ENCODE peak calls at places on chromosomes 16 and 17, in seven cellular contexts. Z, N, G, E, K, S and W are unnamed samples.

GRCh38 chr17:79216826-79217225 is 142.2 kb downstream of the ENGASE start:
- DNase-seq in Z (no peak), E (no peak), S (no peak), N (no peak), G (no peak), K (no peak), W (no peak)

GRCh38 chr16:15737140-15737644 is 87.1 kb downstream of the NDE1 start:
- DNase-seq in E (no peak), S (no peak), K (no peak), G (no peak), N (no peak), Z (no peak), W (no peak)

GRCh38 chr16:84507011-84507982 is 2.8 kb upstream of the MEAK7 start:
- DNase-seq in K (no peak), Z (no peak), N (peak; percentile 41), G (peak; percentile 45), E (no peak), S (no peak), W (no peak)

GRCh38 chr16:63744077-63744874 is 1377.6 kb downstream of the CDH11 start:
- DNase-seq in K (no peak), Z (no peak), G (no peak), E (no peak), S (peak; percentile 0), N (no peak), W (no peak)

GRCh38 chr17:75811174-75811573 is 26.6 kb downstream of the UNK start:
- DNase-seq in N (no peak), Z (no peak), E (no peak), K (no peak), G (peak; percentile 14), S (no peak), W (no peak)

GRCh38 chr16:84806256-84806889 is 13.4 kb upstream of the CRISPLD2 start:
- DNase-seq in N (no peak), K (no peak), Z (peak; percentile 81), G (peak; percentile 66), E (no peak), S (no peak), W (no peak)

GRCh38 chr16:53121666-53122065 is 66.9 kb downstream of the CHD9 start:
- DNase-seq in G (no peak), Z (no peak), N (no peak), E (no peak), K (no peak), S (no peak), W (no peak)

GRCh38 chr16:85304337-85304736 is 192.1 kb upstream of the CIBAR2 start:
- DNase-seq in E (no peak), G (no peak), S (no peak), K (no peak), N (no peak), Z (no peak), W (no peak)

GRCh38 chr16:58614212-58614611 is 15.4 kb downstream of the CNOT1 start:
- DNase-seq in N (no peak), E (no peak), G (no peak), S (no peak), K (no peak), Z (no peak), W (no peak)

DNA sequence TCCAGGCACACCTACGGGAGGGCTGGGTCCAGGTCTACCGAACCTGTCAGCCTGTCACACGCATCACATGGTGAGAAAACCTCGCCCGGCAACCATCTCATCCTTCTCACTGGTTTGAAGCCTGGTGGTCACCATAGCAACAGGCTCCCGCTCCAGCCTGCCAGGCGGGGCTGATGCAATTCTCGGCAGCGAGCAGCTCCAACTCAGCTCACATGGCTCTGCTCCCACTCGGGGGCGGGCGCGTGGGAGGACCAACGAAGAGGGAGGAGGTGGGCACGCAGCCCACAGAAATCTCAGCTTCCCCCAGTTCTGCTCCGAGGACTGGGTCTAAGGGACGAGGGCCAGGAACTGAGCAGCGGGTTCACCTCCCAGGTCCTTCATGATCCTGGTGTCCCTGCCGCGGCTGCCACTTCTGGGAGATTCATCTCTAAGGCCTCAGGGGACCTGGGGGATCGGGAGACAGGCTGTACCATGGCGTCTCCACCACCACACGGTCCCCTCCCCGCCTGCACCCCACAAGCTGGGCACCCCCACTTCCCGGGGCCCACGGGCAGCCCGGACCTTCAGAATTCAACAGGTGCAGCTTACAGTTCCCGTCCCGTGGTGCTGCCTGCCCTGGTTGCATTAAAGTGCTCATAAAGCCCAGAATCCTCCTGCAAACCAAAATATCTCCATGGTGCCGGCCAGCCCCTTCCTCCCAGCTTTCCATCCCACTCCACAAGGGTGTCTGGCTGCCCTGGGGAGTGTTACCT is 25.8 kb downstream of the ABR start:
- DNase-seq in Z (peak; percentile 83), K (no peak), E (peak; percentile 92), G (peak; percentile 61), S (peak; percentile 24), N (peak; percentile 92), W (no peak)
- H3K27ac ChIP-seq in Z (no peak overlapping the region), K (no peak overlapping the region), E (no peak overlapping the region), G (no peak overlapping the region), S (no peak overlapping the region), N (no peak overlapping the region), W (no peak overlapping the region)

GRCh38 chr16:27315333-27316037 is 1.7 kb downstream of the IL4R start:
- DNase-seq in S (peak; percentile 38), G (peak; percentile 65), Z (peak; percentile 85), K (peak; percentile 47), E (peak; percentile 65), N (no peak), W (peak; percentile 55)

GRCh38 chr16:27317738-27318398 is 4.1 kb downstream of the IL4R start:
- DNase-seq in Z (peak; percentile 24), N (no peak), E (no peak), G (no peak), K (peak; percentile 22), S (no peak), W (peak; percentile 28)

GRCh38 chr16:27316038-27316680 is 2.4 kb downstream of the IL4R start:
- DNase-seq in G (no peak), Z (peak; percentile 67), S (no peak), N (no peak), K (no peak), E (no peak), W (no peak)

GRCh38 chr16:27318399-27319256 is 4.9 kb downstream of the IL4R start:
- DNase-seq in K (peak; percentile 46), Z (peak; percentile 77), S (peak; percentile 58), E (peak; percentile 23), N (peak; percentile 28), G (peak; percentile 79), W (peak; percentile 34)

DNA sequence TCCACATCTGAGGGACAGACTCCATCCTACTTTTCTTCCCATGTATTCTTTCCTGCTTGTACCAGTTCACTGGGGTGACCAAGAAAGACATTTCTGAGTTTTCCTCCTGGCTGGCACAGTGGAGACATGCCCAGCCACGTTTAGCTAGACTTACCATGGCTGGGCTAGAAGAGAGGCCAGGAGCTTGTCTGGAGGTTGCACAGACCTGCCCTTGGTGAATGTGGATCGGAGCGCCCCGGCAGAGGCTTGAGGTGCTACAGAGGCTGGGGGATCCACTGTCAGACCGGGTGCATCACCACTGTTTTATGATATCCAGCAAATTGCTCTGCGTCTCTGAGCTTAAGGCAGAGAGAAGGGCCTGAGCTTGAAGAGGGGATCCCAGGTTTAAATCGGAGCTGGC is 3.5 kb downstream of the IL4R start:
- DNase-seq in E (no peak), K (no peak), G (no peak), Z (peak; percentile 68), S (no peak), N (peak; percentile 18), W (no peak)
- H3K27ac ChIP-seq in E (peak overlapping the region; percentile 96), K (peak overlapping the region; percentile 94), G (peak overlapping the region; percentile 100), Z (peak overlapping the region; percentile 96), S (peak overlapping the region; percentile 32), N (no peak overlapping the region), W (peak overlapping the region; percentile 99)

DNA sequence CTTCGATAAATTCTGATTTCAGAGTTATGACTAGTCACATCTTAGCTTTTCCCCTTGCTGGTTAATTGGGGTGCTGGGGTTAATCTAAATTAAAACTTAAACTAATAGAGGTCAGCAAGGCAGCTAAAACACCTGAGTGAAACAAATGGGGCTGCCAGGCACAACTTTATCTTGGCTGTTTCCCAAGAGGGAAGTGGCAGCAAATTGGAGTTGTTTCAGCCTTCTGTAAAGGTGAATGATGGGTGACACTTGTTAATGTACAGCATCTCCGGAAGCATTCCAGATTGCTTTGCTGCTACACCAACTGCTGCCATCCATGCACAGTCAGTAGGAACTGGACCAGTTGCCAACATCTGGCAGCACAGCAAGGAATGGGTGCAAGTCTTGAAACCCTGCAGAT is 43.9 kb downstream of the AATF start:
- DNase-seq in N (no peak), Z (no peak), E (no peak), K (no peak), S (no peak), G (no peak), W (no peak)
- H3K27ac ChIP-seq in N (no peak overlapping the region), Z (no peak overlapping the region), E (no peak overlapping the region), K (no peak overlapping the region), S (no peak overlapping the region), G (no peak overlapping the region), W (no peak overlapping the region)

DNA sequence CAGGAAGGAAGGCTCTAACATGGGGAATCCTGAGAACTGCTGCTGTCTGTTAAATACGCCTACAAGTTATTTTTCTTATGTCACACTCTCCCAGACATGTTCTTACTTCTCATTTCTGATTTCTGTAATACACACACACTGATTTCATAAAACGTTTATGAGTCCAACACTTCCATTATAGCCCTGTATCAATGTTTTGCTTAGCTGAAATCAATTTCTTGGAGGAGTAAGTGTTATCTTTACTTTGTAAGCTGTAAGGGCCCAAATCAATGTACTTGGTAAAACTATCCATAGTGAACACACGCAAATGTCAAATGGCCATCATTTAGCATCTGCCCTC is 781 bp upstream of the NARF start:
- DNase-seq in G (no peak), K (no peak), N (no peak), S (no peak), Z (no peak), E (no peak), W (no peak)
- H3K27ac ChIP-seq in G (peak overlapping the region; percentile 100), K (peak overlapping the region; percentile 100), N (peak overlapping the region; percentile 100), S (peak overlapping the region; percentile 100), Z (peak overlapping the region; percentile 99), E (peak overlapping the region; percentile 100), W (peak overlapping the region; percentile 97)

DNA sequence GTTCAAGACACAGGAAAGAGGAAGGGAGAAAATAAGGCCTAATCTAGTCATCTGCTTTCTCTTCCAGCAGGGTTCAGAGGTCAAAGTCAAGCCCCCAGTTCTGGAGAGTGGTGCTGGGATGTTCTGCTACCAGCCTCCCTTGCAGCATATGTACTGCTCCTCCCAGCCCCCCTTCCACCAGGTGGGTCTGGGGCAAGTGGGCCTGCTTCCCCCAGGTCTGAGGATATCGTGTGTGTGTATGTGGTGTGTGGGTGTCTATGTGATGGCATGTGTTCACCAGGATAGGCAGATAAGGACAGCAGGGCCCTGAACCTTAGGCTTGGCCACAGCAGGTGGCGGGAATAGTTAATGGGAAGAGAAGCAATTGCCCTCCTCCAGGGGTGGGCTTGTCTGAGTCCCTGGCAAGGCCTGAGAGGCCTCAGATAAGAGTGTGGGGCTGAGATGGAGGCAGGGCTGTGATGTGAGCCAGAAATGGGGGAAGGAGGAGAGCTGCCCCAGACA is 21.1 kb downstream of the FOXN1 start:
- DNase-seq in N (no peak), G (no peak), E (no peak), Z (no peak), K (no peak), S (no peak), W (no peak)
- H3K27ac ChIP-seq in N (no peak overlapping the region), G (peak overlapping the region; percentile 31), E (no peak overlapping the region), Z (no peak overlapping the region), K (no peak overlapping the region), S (no peak overlapping the region), W (no peak overlapping the region)

GRCh38 chr17:49216953-49217650 is 6.6 kb downstream of the ABI3 start:
- DNase-seq in K (no peak), N (no peak), G (peak; percentile 81), S (no peak), Z (peak; percentile 77), E (no peak), W (no peak)
- H3K27ac ChIP-seq in K (peak overlapping the region; percentile 63), N (no peak overlapping the region), G (peak overlapping the region; percentile 73), S (no peak overlapping the region), Z (peak overlapping the region; percentile 34), E (peak overlapping the region; percentile 57), W (peak overlapping the region; percentile 7)